ENCODE peak calls at places on chromosomes 4 and X, in seven cellular contexts. Z is endodermal cell, R is uterus, J is bronchial epithelial cell, Y is body of pancreas, U is fibroblast of pulmonary artery, C is psoas muscle. X is an unnamed sample.
A peak's percentile ranks its signal among the peaks of the same experiment; 100 is the strongest.

GRCh38 chrX:44873415-44874270 is 655 bp downstream of the KDM6A start:
- DNase-seq in Y (peak; percentile 63), Z (peak; percentile 66), C (peak; percentile 64), J (no peak), R (peak; percentile 59), U (peak; percentile 44), X (peak; percentile 60)

GRCh38 chrX:31546130-31546529 is 474.3 kb upstream of the FTHL17 start:
- DNase-seq in Z (no peak), J (peak; percentile 85), Y (no peak), U (peak; percentile 72), C (peak; percentile 13), R (no peak), X (no peak)

GRCh38 chr4:144740316-144740715 is 94.4 kb downstream of the HHIP start:
- DNase-seq in C (no peak), U (no peak), J (peak; percentile 16), Z (no peak), Y (no peak), R (no peak), X (no peak)

GRCh38 chr4:184248216-184248615 is 30.5 kb upstream of the ENPP6 start:
- DNase-seq in C (no peak), Z (no peak), U (peak; percentile 27), Y (no peak), R (no peak), J (no peak), X (no peak)

GRCh38 chrX:10387011-10387410 is 230.2 kb downstream of the CLCN4 start:
- DNase-seq in U (peak; percentile 44), R (no peak), C (no peak), J (peak; percentile 71), Y (no peak), Z (no peak), X (no peak)

GRCh38 chr4:105605493-105605892 is 53.1 kb downstream of the ARHGEF38 start:
- DNase-seq in Y (no peak), C (no peak), Z (no peak), J (peak; percentile 69), U (peak; percentile 54), R (no peak), X (no peak)

GRCh38 chrX:71577682-71578081 is 555 bp upstream of the GCNA start:
- DNase-seq in Z (no peak), R (no peak), U (no peak), Y (no peak), J (no peak), C (no peak), X (no peak)

GRCh38 chrX:93932471-93933220 is 258.6 kb downstream of the FAM133A start:
- DNase-seq in C (no peak), Y (no peak), Z (no peak), R (no peak), J (no peak), U (no peak), X (no peak)

GRCh38 chr4:74570095-74570494 is 125.2 kb downstream of the AREG start:
- DNase-seq in C (no peak), J (no peak), U (no peak), Z (no peak), R (no peak), Y (no peak), X (no peak)

GRCh38 chr4:17809667-17810066 is 890 bp downstream of the DCAF16 start:
- DNase-seq in Y (no peak), J (no peak), Z (no peak), R (no peak), U (no peak), C (no peak), X (no peak)

GRCh38 chr4:7384003-7384928 is 50.5 kb downstream of the PSAPL1 start:
- DNase-seq in C (no peak), Y (peak; percentile 6), R (peak; percentile 5), Z (peak; percentile 38), U (no peak), J (no peak), X (peak; percentile 5)

GRCh38 chr4:53508446-53508845 is 82.8 kb downstream of the LNX1 start:
- DNase-seq in J (peak; percentile 42), Z (no peak), U (peak; percentile 80), C (no peak), Y (no peak), R (no peak), X (no peak)

GRCh38 chr4:2269206-2269531 is 7.3 kb upstream of the MXD4 start:
- DNase-seq in R (no peak), C (peak; percentile 26), U (no peak), J (no peak), Y (no peak), Z (peak; percentile 79), X (no peak)

GRCh38 chr4:97978791-97979488 is 164.3 kb downstream of the STPG2 start:
- DNase-seq in C (no peak), Z (no peak), U (no peak), J (no peak), R (no peak), Y (no peak), X (no peak)

GRCh38 chr4:103364066-103364465 is 165.9 kb upstream of the CENPE start:
- DNase-seq in C (no peak), J (no peak), U (no peak), Y (no peak), Z (no peak), R (no peak), X (no peak)

GRCh38 chr4:13599159-13599558 is 28.4 kb downstream of the BOD1L1 start:
- DNase-seq in Y (no peak), R (no peak), U (no peak), J (no peak), Z (peak; percentile 92), C (no peak), X (peak; percentile 14)

GRCh38 chr4:126405369-126405982 is 1090.7 kb downstream of the FAT4 start:
- DNase-seq in C (no peak), J (peak; percentile 44), Z (no peak), Y (no peak), U (peak; percentile 64), R (no peak), X (peak; percentile 9)

GRCh38 chr4:16573181-16573580 is 325.3 kb downstream of the LDB2 start:
- DNase-seq in C (no peak), Z (no peak), U (peak; percentile 40), R (peak; percentile 33), Y (no peak), J (no peak), X (no peak)

GRCh38 chr4:40462326-40462725 is 127.2 kb downstream of the CHRNA9 start:
- DNase-seq in U (no peak), C (no peak), R (no peak), Z (no peak), Y (no peak), J (no peak), X (no peak)

GRCh38 chr4:76738081-76738931 is 159.6 kb downstream of the SOWAHB start:
- DNase-seq in Z (no peak), J (peak; percentile 31), Y (no peak), C (no peak), R (peak; percentile 63), U (peak; percentile 73), X (no peak)

GRCh38 chrX:53287493-53288138 is 6.2 kb upstream of the IQSEC2 start:
- DNase-seq in Z (no peak), Y (peak; percentile 43), R (peak; percentile 69), J (peak; percentile 39), U (peak; percentile 50), C (peak; percentile 72), X (no peak)

GRCh38 chr4:14837860-14838259 is 164.4 kb upstream of the CPEB2 start:
- DNase-seq in Z (no peak), C (no peak), U (no peak), Y (no peak), J (no peak), R (no peak), X (no peak)
- TF ChIP-seq CTCF in Z (peak; percentile 67), C (no peak), U (no peak), Y (no peak), J (no peak), R (no peak), X (peak; percentile 14)

DNA sequence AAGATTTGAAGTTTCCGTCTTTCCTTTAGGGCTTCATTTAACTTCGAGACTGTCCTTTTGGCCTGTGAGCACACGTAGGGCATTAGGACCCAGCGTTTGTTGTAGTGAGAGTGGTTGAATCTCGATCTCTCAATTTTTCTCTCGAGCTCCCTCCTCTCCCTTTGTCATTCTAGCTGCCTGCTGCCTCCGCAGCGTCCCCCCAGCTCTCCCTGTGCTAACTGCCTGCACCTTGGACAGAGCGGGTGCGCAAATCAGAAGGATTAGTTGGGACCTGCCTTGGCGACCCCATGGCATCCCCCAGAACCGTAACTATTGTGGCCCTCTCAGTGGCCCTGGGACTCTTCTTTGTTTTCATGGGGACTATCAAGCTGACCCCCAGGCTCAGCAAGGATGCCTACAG is at the start of gene TMEM35A:
- DNase-seq in J (no peak), U (peak; percentile 45), R (no peak), Z (peak; percentile 62), Y (no peak), C (no peak), X (peak; percentile 15)
- H3K4me3 ChIP-seq in J (no peak within 1 kb of the TSS), U (peak within 1 kb of the TSS; percentile 55), R (peak within 1 kb of the TSS; percentile 35), Z (peak within 1 kb of the TSS; percentile 76), Y (no peak within 1 kb of the TSS), C (peak within 1 kb of the TSS; percentile 44), X (peak within 1 kb of the TSS; percentile 53)

GRCh38 chr4:88859191-88859812 is 161.7 kb upstream of the NAP1L5 start:
- DNase-seq in C (no peak), U (no peak), Z (no peak), J (no peak), R (no peak), Y (no peak), X (no peak)

GRCh38 chr4:88858752-88859151 is 161.1 kb upstream of the NAP1L5 start:
- DNase-seq in C (no peak), U (no peak), Y (no peak), R (no peak), Z (no peak), J (no peak), X (no peak)

GRCh38 chr4:88857588-88857987 is 160.0 kb upstream of the NAP1L5 start:
- DNase-seq in Z (no peak), U (no peak), C (no peak), J (no peak), R (no peak), Y (no peak), X (no peak)

GRCh38 chr4:88854481-88854880 is 156.9 kb upstream of the NAP1L5 start:
- DNase-seq in J (no peak), Z (no peak), R (no peak), Y (no peak), U (no peak), C (no peak), X (no peak)
- TF ChIP-seq CTCF in J (no peak), Z (no peak), R (no peak), Y (no peak), U (no peak), C (no peak), X (no peak)

DNA sequence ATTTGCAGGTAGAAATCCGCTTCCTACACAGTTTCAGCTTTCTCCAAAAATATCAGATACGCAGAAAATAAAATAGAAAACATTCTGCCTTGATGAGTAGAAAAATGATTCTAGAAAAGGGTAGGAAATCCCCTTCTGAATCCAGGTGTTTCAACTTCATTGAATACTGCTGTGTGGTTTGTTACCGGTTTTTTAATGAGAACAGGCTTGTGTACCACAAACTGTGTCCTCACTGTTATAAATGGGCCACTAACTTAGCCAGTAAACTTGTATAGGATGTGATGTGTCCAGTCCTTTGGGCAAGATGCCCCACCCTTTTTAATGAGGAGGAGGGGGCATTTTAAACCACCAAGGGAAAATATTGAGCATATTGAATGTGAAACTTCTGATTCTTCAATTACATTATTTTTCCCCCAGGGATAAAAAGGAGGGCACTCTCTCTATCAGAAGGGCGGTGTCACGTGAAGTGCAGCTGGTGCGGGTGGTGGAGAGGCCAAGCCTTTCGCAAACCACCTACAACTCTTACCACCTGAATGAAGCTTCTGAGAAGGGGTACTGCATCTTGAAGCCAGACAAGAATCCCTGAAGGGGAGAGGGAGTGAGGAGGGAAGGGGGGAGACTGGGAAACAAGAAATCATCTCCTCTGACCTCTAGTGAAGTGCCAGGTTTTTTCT is 4.5 kb downstream of the CXXC4 start:
- DNase-seq in J (no peak), Z (peak; percentile 60), R (no peak), U (no peak), C (no peak), Y (peak; percentile 38), X (peak; percentile 39)
- H3K4me3 ChIP-seq in J (no peak overlapping the region), Z (peak overlapping the region; percentile 90), R (peak overlapping the region; percentile 71), U (peak overlapping the region; percentile 58), C (peak overlapping the region; percentile 74), Y (peak overlapping the region; percentile 52), X (peak overlapping the region; percentile 83)